ENCODE peak calls at places on chromosomes 4 and X, in four cellular contexts. H, N, X and D are unnamed samples.

GRCh38 chr4:108355523-108356208 is 186.9 kb upstream of the LEF1 start:
- DNase-seq in H (peak; percentile 81), N (no peak), X (no peak), D (peak; percentile 9)

GRCh38 chr4:150140774-150141400 is 62.6 kb downstream of the DCLK2 start:
- DNase-seq in H (no peak), N (no peak), X (no peak), D (peak; percentile 55)

GRCh38 chr4:55993994-55994657 is 45.4 kb downstream of the CEP135 start:
- DNase-seq in H (no peak), N (no peak), X (no peak), D (no peak)

GRCh38 chr4:122525865-122526264 is 69.3 kb upstream of the IL2 start:
- DNase-seq in H (no peak), N (no peak), X (no peak), D (no peak)

GRCh38 chr4:140135529-140136021 is 18.4 kb downstream of the MAML3 start:
- DNase-seq in H (no peak), N (no peak), X (no peak), D (peak; percentile 31)

GRCh38 chr4:118888666-118889312 is at the start of gene SYNPO2:
- DNase-seq in H (peak; percentile 22), N (peak; percentile 79), X (peak; percentile 79), D (peak; percentile 81)

GRCh38 chrX:110021180-110022022 is 18.5 kb downstream of the TMEM164 start:
- DNase-seq in H (no peak), N (no peak), X (no peak), D (no peak)

GRCh38 chr4:89899157-89899556 is 4.5 kb downstream of the MMRN1 start:
- DNase-seq in H (no peak), N (no peak), X (no peak), D (no peak)

GRCh38 chr4:82666970-82667665 is 105.3 kb upstream of the TMEM150C start:
- DNase-seq in H (no peak), N (no peak), X (no peak), D (no peak)

GRCh38 chr4:125244848-125245450 is 69.8 kb upstream of the FAT4 start:
- DNase-seq in H (no peak), N (no peak), X (no peak), D (peak; percentile 39)

GRCh38 chr4:187849556-187850245 is 145.9 kb upstream of the ZFP42 start:
- DNase-seq in H (no peak), N (no peak), X (no peak), D (peak; percentile 10)

GRCh38 chrX:135295238-135295943 is 13.9 kb upstream of the ETDC start:
- DNase-seq in H (peak; percentile 65), N (peak; percentile 5), X (no peak), D (no peak)

GRCh38 chrX:49166914-49167739 is 4.6 kb downstream of the MAGIX start:
- DNase-seq in H (peak; percentile 62), N (peak; percentile 47), X (peak; percentile 70), D (no peak)

GRCh38 chr4:112284166-112284565 is 1.5 kb downstream of the TIFA start:
- DNase-seq in H (no peak), N (no peak), X (no peak), D (no peak)

GRCh38 chr4:177239878-177240277 is 69.8 kb upstream of the NEIL3 start:
- DNase-seq in H (no peak), N (no peak), X (no peak), D (no peak)

GRCh38 chr4:113003841-113004240 is 45.6 kb upstream of the ANK2 start:
- DNase-seq in H (no peak), N (no peak), X (no peak), D (no peak)

GRCh38 chr4:10041036-10041435 is 19.7 kb upstream of the SLC2A9 start:
- DNase-seq in H (no peak), N (no peak), X (no peak), D (no peak)

GRCh38 chr4:16032382-16032743 is 51.5 kb downstream of the PROM1 start:
- DNase-seq in H (no peak), N (no peak), X (no peak), D (peak; percentile 77)

GRCh38 chrX:129956765-129957164 is 25.7 kb upstream of the BCORL1 start:
- DNase-seq in H (no peak), N (no peak), X (no peak), D (no peak)
- H3K4me3 ChIP-seq in H (no peak overlapping the region), N (peak overlapping the region; percentile 26), X (peak overlapping the region; percentile 23), D (peak overlapping the region; percentile 43)

DNA sequence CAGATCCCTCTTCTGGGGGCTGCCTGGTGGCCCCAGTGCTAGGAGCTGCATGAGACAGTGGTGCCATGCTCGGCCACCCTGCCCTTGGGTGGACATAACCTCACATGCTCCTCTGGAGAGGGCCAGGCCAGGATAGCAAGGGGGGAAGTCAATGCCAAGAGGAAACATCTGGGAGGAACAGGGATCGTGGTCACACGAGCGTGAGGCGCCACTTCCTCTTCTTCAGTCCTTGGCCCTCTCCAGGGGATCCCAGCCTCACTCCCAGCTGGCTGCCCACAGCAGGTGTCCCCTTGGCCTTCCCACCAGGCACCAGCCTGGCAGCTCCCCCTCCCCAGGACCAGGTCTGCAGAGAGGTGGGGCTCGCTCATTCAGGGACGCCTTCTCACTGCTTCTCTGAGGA is 28.6 kb downstream of the TBC1D14 start:
- DNase-seq in H (no peak), N (no peak), X (no peak), D (peak; percentile 21)
- H3K4me3 ChIP-seq in H (no peak overlapping the region), N (no peak overlapping the region), X (no peak overlapping the region), D (no peak overlapping the region)

GRCh38 chrX:50471390-50471789 is 765 bp upstream of the DGKK start:
- DNase-seq in H (no peak), N (no peak), X (no peak), D (no peak)
- H3K4me3 ChIP-seq in H (no peak overlapping the region), N (no peak overlapping the region), X (no peak overlapping the region), D (peak overlapping the region; percentile 27)

DNA sequence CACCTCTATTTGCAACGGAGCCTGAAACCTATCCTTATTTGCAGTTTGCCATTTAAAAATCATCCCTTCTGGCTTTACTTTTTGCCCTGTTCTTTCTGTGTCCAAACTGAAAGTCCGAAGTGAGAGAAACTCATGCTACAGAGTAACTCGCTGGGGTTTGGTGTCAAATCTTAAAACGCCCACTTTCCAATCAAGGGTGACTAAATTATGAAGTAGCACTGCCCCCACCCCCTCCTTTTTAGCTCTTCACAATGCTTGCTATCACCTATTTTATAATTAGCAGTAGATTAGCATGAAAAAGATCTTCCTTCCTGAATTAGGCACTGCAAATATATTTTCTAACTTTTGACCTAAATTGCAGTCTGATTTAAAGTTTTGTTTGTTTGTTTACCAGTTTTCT is 52.5 kb downstream of the VGLL1 start:
- DNase-seq in H (no peak), N (no peak), X (no peak), D (no peak)
- H3K4me3 ChIP-seq in H (no peak overlapping the region), N (no peak overlapping the region), X (no peak overlapping the region), D (no peak overlapping the region)

GRCh38 chr4:77817304-77818076 is 1.7 kb downstream of the CNOT6L start:
- DNase-seq in H (no peak), N (no peak), X (no peak), D (no peak)

GRCh38 chr4:77818667-77819408 is at the start of gene CNOT6L:
- DNase-seq in H (peak; percentile 92), N (peak; percentile 67), X (peak; percentile 61), D (peak; percentile 37)

GRCh38 chr4:77818077-77818666 is 996 bp downstream of the CNOT6L start:
- DNase-seq in H (peak; percentile 50), N (peak; percentile 60), X (peak; percentile 81), D (peak; percentile 75)

GRCh38 chr4:77819409-77819835 is 254 bp upstream of the CNOT6L start:
- DNase-seq in H (no peak), N (no peak), X (no peak), D (peak; percentile 10)

DNA sequence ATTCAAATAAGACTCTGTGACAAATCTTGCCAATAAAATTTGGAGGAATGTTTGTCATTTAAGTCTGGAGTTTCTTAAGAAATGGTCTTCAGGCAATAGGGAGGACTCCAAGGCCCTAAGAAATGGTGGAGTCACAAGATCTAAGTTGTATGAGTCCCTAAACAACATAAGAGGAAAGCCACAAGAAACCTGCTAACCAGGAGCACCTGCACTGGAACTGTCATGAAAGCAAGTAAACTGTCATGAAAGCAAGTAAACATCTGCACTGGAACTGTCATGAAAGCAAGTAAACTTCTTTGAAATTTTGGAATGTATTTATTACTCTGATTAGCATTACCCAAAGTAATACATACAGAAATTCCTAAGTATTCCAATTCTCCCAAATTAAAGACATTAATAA is 3.5 kb downstream of the CNOT6L start:
- DNase-seq in H (no peak), N (no peak), X (no peak), D (no peak)
- H3K4me3 ChIP-seq in H (no peak overlapping the region), N (no peak overlapping the region), X (no peak overlapping the region), D (no peak overlapping the region)

DNA sequence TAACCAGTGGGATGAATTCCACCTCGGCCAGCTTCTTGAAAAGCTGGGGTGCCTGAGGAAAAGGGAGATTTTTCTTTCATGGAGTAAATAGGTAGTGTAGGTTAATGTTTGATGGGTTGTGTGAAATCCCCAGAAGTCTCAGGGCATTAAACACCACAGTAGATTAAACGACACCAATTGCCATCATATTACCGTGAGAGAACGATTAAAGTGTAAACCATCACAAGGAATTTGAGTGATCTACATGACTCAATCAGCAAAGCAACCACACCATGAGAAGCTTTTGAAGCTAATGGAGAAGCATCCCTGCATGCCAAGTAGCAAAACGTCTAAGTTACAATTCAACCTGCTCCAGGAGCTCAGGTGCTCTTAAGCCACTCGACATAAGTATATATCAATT is 322.5 kb upstream of the GATB start:
- DNase-seq in H (no peak), N (no peak), X (no peak), D (no peak)
- H3K4me3 ChIP-seq in H (no peak overlapping the region), N (no peak overlapping the region), X (no peak overlapping the region), D (no peak overlapping the region)

GRCh38 chr4:60757986-60758385 is 442.1 kb upstream of the ADGRL3 start:
- DNase-seq in H (no peak), N (no peak), X (no peak), D (no peak)
- H3K4me3 ChIP-seq in H (no peak overlapping the region), N (no peak overlapping the region), X (no peak overlapping the region), D (no peak overlapping the region)

DNA sequence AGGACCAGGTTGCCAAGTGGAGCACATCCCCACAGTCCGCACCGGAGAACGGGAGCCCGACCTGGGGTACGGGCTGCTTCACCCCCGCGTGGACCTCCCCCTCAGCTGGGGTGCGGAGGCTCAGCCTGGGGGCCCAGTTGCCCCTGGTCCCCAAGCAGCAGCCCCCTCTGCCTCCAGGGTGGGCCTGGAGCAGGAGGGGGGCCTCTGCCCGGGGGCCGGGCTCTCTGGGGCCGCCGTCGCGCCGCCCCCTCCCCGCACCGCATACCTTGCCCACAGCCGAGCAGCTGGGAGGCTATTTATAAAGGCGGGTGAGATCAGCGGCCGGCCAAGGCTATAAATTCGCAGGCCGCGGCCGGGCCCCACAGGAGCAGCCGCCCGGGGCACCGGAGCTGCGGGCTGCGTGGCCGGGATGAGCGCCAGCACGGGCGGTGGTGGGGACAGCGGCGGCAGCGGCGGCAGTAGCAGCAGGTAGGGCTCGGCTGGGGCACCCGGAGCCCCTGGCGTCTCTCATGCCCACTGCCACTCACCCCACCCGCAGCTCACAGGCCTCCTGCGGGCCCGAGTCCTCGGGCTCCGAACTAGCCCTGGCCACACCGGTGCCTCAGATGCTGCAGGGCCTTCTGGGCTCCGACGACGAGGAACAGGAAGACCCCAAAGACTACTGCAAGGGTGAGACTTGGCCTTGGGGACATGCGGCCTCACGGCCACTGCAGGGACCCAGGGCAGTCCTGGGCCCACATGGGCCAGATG is at the start of gene SRPK3:
- DNase-seq in H (no peak), N (no peak), X (no peak), D (no peak)
- H3K4me3 ChIP-seq in H (no peak within 1 kb of the TSS), N (no peak within 1 kb of the TSS), X (no peak within 1 kb of the TSS), D (no peak within 1 kb of the TSS)

GRCh38 chrX:97199501-97199900 is 315.8 kb downstream of the RPA4 start:
- DNase-seq in H (no peak), N (no peak), X (no peak), D (no peak)
- H3K4me3 ChIP-seq in H (no peak overlapping the region), N (no peak overlapping the region), X (no peak overlapping the region), D (no peak overlapping the region)